ENCODE peak calls at places on chromosomes 2 and 18, in seven cellular contexts. W is myocyte; V is NCI-H446 treated with DMSO at 0.1 percent for 48 hours; Z is mammary epithelial cell; Y is adrenal gland; J is CD4-positive, CD25-positive, alpha-beta regulatory T cell; N is stimulated activated CD8-positive, alpha-beta memory T cell treated with anti-CD3 and anti-CD28 coated beads, Interleukin-15, amount 100 ng/mL, for 48 hours. M is an unnamed sample.

GRCh38 chr18:79941473-79942119 is 9.9 kb downstream of the SLC66A2 start:
- DNase-seq in V (no peak), Z (no peak), N (no peak), Y (no peak), W (no peak), J (no peak), M (no peak)

GRCh38 chr18:905948-906415 is 1.3 kb downstream of the ADCYAP1 start:
- DNase-seq in Z (no peak), Y (no peak), J (no peak), V (peak; percentile 20), N (no peak), W (no peak), M (no peak)

GRCh38 chr18:1657888-1658287 is 753.2 kb downstream of the ADCYAP1 start:
- DNase-seq in W (no peak), N (no peak), Y (no peak), J (no peak), Z (no peak), V (no peak), M (no peak)

GRCh38 chr2:119689218-119689617 is 10.2 kb downstream of the TMEM177 start:
- DNase-seq in Z (no peak), N (no peak), Y (no peak), J (no peak), W (no peak), V (no peak), M (no peak)

GRCh38 chr18:68417826-68418225 is 297.1 kb downstream of the TMX3 start:
- DNase-seq in Y (no peak), W (peak; percentile 63), Z (no peak), V (no peak), J (no peak), N (no peak), M (no peak)

GRCh38 chr18:3693385-3693784 is 243.4 kb downstream of the TGIF1 start:
- DNase-seq in N (no peak), Y (no peak), V (no peak), Z (no peak), J (no peak), W (no peak), M (no peak)

GRCh38 chr2:241126771-241127202 is 22.5 kb downstream of the PASK start:
- DNase-seq in J (no peak), Y (no peak), Z (no peak), N (no peak), W (no peak), V (no peak), M (no peak)

GRCh38 chr2:111897630-111897923 is 830 bp upstream of the MERTK start:
- DNase-seq in J (no peak), W (no peak), Z (no peak), N (no peak), Y (no peak), V (no peak), M (no peak)

GRCh38 chr18:5747678-5748077 is 147.6 kb downstream of the TMEM200C start:
- DNase-seq in V (no peak), J (no peak), Y (no peak), W (no peak), N (no peak), Z (no peak), M (no peak)

GRCh38 chr2:199596549-199596948 is 138.8 kb upstream of the SATB2 start:
- DNase-seq in N (no peak), J (no peak), Y (no peak), V (no peak), W (peak; percentile 39), Z (peak; percentile 21), M (no peak)

GRCh38 chr2:137964066-137964858 is at the start of gene HNMT:
- DNase-seq in Z (peak; percentile 38), N (no peak), Y (peak; percentile 21), W (peak; percentile 83), J (no peak), V (no peak), M (peak; percentile 29)

GRCh38 chr2:234628953-234629352 is 132.1 kb upstream of the ARL4C start:
- DNase-seq in W (no peak), J (no peak), Y (no peak), Z (no peak), N (no peak), V (no peak), M (no peak)

GRCh38 chr2:19362652-19363473 is 4.4 kb upstream of the OSR1 start:
- DNase-seq in V (peak; percentile 23), Z (peak; percentile 83), J (no peak), W (peak; percentile 92), N (no peak), Y (peak; percentile 81), M (peak; percentile 86)

GRCh38 chr2:235432741-235433520 is 60.9 kb upstream of the AGAP1 start:
- DNase-seq in Z (no peak), N (no peak), Y (peak; percentile 43), J (no peak), V (no peak), W (peak; percentile 91), M (peak; percentile 19)

GRCh38 chr2:101803945-101804696 is 106.6 kb downstream of the MAP4K4 start:
- DNase-seq in J (no peak), Z (no peak), N (no peak), V (peak; percentile 35), Y (no peak), W (no peak), M (no peak)

GRCh38 chr18:25832008-25832604 is 258.3 kb downstream of the SS18 start:
- DNase-seq in Y (peak; percentile 70), N (no peak), J (no peak), V (peak; percentile 29), W (peak; percentile 91), Z (peak; percentile 33), M (peak; percentile 28)

GRCh38 chr2:45806563-45807358 is 155.3 kb downstream of the PRKCE start:
- DNase-seq in Z (no peak), N (no peak), J (no peak), W (no peak), Y (no peak), V (no peak), M (no peak)

GRCh38 chr2:46296840-46297545 is at the start of gene EPAS1:
- DNase-seq in Z (peak; percentile 80), N (peak; percentile 75), J (peak; percentile 78), V (no peak), W (peak; percentile 86), Y (peak; percentile 90), M (peak; percentile 90)

GRCh38 chr2:237541242-237541641 is 25.1 kb upstream of the PRLH start:
- DNase-seq in Z (no peak), Y (no peak), W (no peak), V (no peak), J (no peak), N (no peak), M (no peak)

GRCh38 chr2:10272464-10272863 is 30.2 kb upstream of the HPCAL1 start:
- DNase-seq in W (no peak), Z (no peak), J (no peak), N (no peak), V (no peak), Y (peak; percentile 69), M (no peak)

GRCh38 chr18:3605562-3606443 is 155.8 kb downstream of the TGIF1 start:
- DNase-seq in Y (no peak), J (no peak), Z (peak; percentile 46), N (no peak), V (no peak), W (peak; percentile 57), M (no peak)

GRCh38 chr2:158845869-158846268 is 50.8 kb downstream of the DAPL1 start:
- DNase-seq in J (no peak), N (no peak), Y (no peak), W (peak; percentile 11), Z (peak; percentile 13), V (peak; percentile 89), M (no peak)

GRCh38 chr2:144377929-144378328 is 142.0 kb downstream of the ZEB2 start:
- DNase-seq in Z (peak; percentile 49), J (no peak), Y (no peak), V (no peak), N (no peak), W (no peak), M (no peak)

GRCh38 chr2:171979103-171979502 is 20.6 kb upstream of the METAP1D start:
- DNase-seq in Z (no peak), N (no peak), Y (no peak), V (no peak), W (no peak), J (no peak), M (no peak)

GRCh38 chr2:141475801-141476200 is 655.0 kb downstream of the LRP1B start:
- DNase-seq in W (no peak), Z (no peak), V (no peak), J (no peak), N (no peak), Y (no peak), M (no peak)

GRCh38 chr2:240355001-240355891 is 80.2 kb upstream of the GPC1 start:
- DNase-seq in Z (peak; percentile 71), N (no peak), V (no peak), W (peak; percentile 54), Y (peak; percentile 21), J (no peak), M (no peak)

GRCh38 chr2:1855150-1855549 is 110.8 kb upstream of the PXDN start:
- DNase-seq in W (peak; percentile 4), J (no peak), N (no peak), Z (no peak), V (no peak), Y (no peak), M (no peak)

GRCh38 chr2:133393881-133394280 is 174.4 kb downstream of the NCKAP5 start:
- DNase-seq in Z (no peak), Y (no peak), N (no peak), J (no peak), V (no peak), W (no peak), M (no peak)

GRCh38 chr2:75787532-75788132 is 76.9 kb upstream of the GCFC2 start:
- DNase-seq in W (peak; percentile 43), V (peak; percentile 2), N (no peak), Y (no peak), Z (peak; percentile 17), J (no peak), M (no peak)

GRCh38 chr2:204365778-204366177 is 179.5 kb upstream of the PARD3B start:
- DNase-seq in J (no peak), V (no peak), Y (no peak), N (no peak), Z (no peak), W (peak; percentile 93), M (no peak)

GRCh38 chr18:60549338-60549960 is 176.9 kb upstream of the MC4R start:
- DNase-seq in Y (peak; percentile 28), Z (peak; percentile 35), N (no peak), V (peak; percentile 67), W (peak; percentile 73), J (no peak), M (no peak)

GRCh38 chr2:239200646-239201530 is 199.9 kb downstream of the HDAC4 start:
- DNase-seq in Y (no peak), V (no peak), W (no peak), J (no peak), Z (no peak), N (no peak), M (no peak)

GRCh38 chr2:161204846-161205245 is 44.6 kb downstream of the TANK start:
- DNase-seq in Y (no peak), Z (no peak), J (no peak), W (no peak), V (no peak), N (no peak), M (no peak)

GRCh38 chr18:55781481-55781957 is 193.5 kb upstream of the TCF4 start:
- DNase-seq in Y (peak; percentile 20), J (no peak), Z (peak; percentile 44), W (peak; percentile 82), N (no peak), V (peak; percentile 67), M (peak; percentile 63)